ENCODE peak calls at places on chromosomes 13 and 19, in eight cellular contexts. One of them, this sample, is unnamed.

GRCh38 chr13:73451120-73452029 is 392.6 kb downstream of the KLF5 start:
- DNase-seq in A673: no peak
- DNase-seq in adrenal gland: no peak
- DNase-seq in aorta: no peak
- DNase-seq in psoas muscle: no peak
- DNase-seq in CD4-positive, CD25-positive, alpha-beta regulatory T cell: no peak
- DNase-seq in right atrium auricular region: no peak
- DNase-seq in AG04450: no peak
- DNase-seq in this sample: no peak

GRCh38 chr13:74280795-74281490 is 146.7 kb upstream of the KLF12 start:
- DNase-seq in adrenal gland: no peak
- DNase-seq in right atrium auricular region: no peak
- DNase-seq in AG04450: no peak
- DNase-seq in A673: no peak
- DNase-seq in CD4-positive, CD25-positive, alpha-beta regulatory T cell: no peak
- DNase-seq in aorta: no peak
- DNase-seq in psoas muscle: no peak
- DNase-seq in this sample: no peak

GRCh38 chr13:113814435-113814821 is 49.4 kb downstream of the GAS6 start:
- DNase-seq in adrenal gland: no peak
- DNase-seq in aorta: no peak
- DNase-seq in A673: no peak
- DNase-seq in AG04450: no peak
- DNase-seq in right atrium auricular region: no peak
- DNase-seq in psoas muscle: no peak
- DNase-seq in CD4-positive, CD25-positive, alpha-beta regulatory T cell: no peak
- DNase-seq in this sample: no peak

GRCh38 chr13:109293166-109293565 is 493.2 kb downstream of the IRS2 start:
- DNase-seq in AG04450: no peak
- DNase-seq in CD4-positive, CD25-positive, alpha-beta regulatory T cell: no peak
- DNase-seq in aorta: no peak
- DNase-seq in right atrium auricular region: no peak
- DNase-seq in adrenal gland: no peak
- DNase-seq in psoas muscle: no peak
- DNase-seq in A673: no peak
- DNase-seq in this sample: no peak

GRCh38 chr13:98476538-98476966 is 100.4 kb downstream of the STK24 start:
- DNase-seq in adrenal gland: peak; percentile 81
- DNase-seq in aorta: peak; percentile 72
- DNase-seq in A673: peak; percentile 68
- DNase-seq in right atrium auricular region: peak; percentile 77
- DNase-seq in psoas muscle: peak; percentile 69
- DNase-seq in AG04450: no peak
- DNase-seq in CD4-positive, CD25-positive, alpha-beta regulatory T cell: peak; percentile 96
- DNase-seq in this sample: peak; percentile 83

GRCh38 chr13:33205804-33206221 is 79.7 kb downstream of the STARD13 start:
- DNase-seq in right atrium auricular region: no peak
- DNase-seq in A673: peak; percentile 90
- DNase-seq in aorta: no peak
- DNase-seq in psoas muscle: no peak
- DNase-seq in CD4-positive, CD25-positive, alpha-beta regulatory T cell: no peak
- DNase-seq in AG04450: no peak
- DNase-seq in adrenal gland: peak; percentile 83
- DNase-seq in this sample: no peak

GRCh38 chr19:3471954-3472655 is 8.2 kb downstream of the SMIM24 start:
- DNase-seq in aorta: peak; percentile 63
- DNase-seq in right atrium auricular region: no peak
- DNase-seq in A673: peak; percentile 46
- DNase-seq in AG04450: no peak
- DNase-seq in psoas muscle: peak; percentile 56
- DNase-seq in CD4-positive, CD25-positive, alpha-beta regulatory T cell: peak; percentile 23
- DNase-seq in adrenal gland: peak; percentile 62
- DNase-seq in this sample: no peak

GRCh38 chr19:33905937-33906577 is 109.4 kb downstream of the KCTD15 start:
- DNase-seq in AG04450: no peak
- DNase-seq in psoas muscle: peak; percentile 75
- DNase-seq in CD4-positive, CD25-positive, alpha-beta regulatory T cell: no peak
- DNase-seq in A673: no peak
- DNase-seq in right atrium auricular region: peak; percentile 76
- DNase-seq in adrenal gland: peak; percentile 67
- DNase-seq in aorta: peak; percentile 68
- DNase-seq in this sample: peak; percentile 85

GRCh38 chr13:29849731-29850212 is 645 bp downstream of the UBL3 start:
- DNase-seq in psoas muscle: peak; percentile 65
- DNase-seq in CD4-positive, CD25-positive, alpha-beta regulatory T cell: peak; percentile 49
- DNase-seq in adrenal gland: peak; percentile 82
- DNase-seq in right atrium auricular region: peak; percentile 65
- DNase-seq in A673: peak; percentile 55
- DNase-seq in aorta: peak; percentile 78
- DNase-seq in AG04450: no peak
- DNase-seq in this sample: peak; percentile 83

GRCh38 chr13:41150058-41150457 is 17.5 kb upstream of the KBTBD6 start:
- DNase-seq in right atrium auricular region: no peak
- DNase-seq in CD4-positive, CD25-positive, alpha-beta regulatory T cell: no peak
- DNase-seq in adrenal gland: no peak
- DNase-seq in A673: no peak
- DNase-seq in psoas muscle: no peak
- DNase-seq in AG04450: no peak
- DNase-seq in aorta: no peak
- DNase-seq in this sample: peak; percentile 50

GRCh38 chr13:48770372-48770771 is 116.6 kb downstream of the CYSLTR2 start:
- DNase-seq in A673: no peak
- DNase-seq in psoas muscle: no peak
- DNase-seq in adrenal gland: no peak
- DNase-seq in right atrium auricular region: no peak
- DNase-seq in AG04450: no peak
- DNase-seq in aorta: no peak
- DNase-seq in CD4-positive, CD25-positive, alpha-beta regulatory T cell: no peak
- DNase-seq in this sample: no peak
- H3K4me3 ChIP-seq in A673: no peak overlapping the region
- H3K4me3 ChIP-seq in psoas muscle: no peak overlapping the region
- H3K4me3 ChIP-seq in adrenal gland: no peak overlapping the region
- H3K4me3 ChIP-seq in right atrium auricular region: no peak overlapping the region
- H3K4me3 ChIP-seq in AG04450: no peak overlapping the region
- H3K4me3 ChIP-seq in aorta: no peak overlapping the region
- H3K4me3 ChIP-seq in CD4-positive, CD25-positive, alpha-beta regulatory T cell: no peak overlapping the region
- H3K4me3 ChIP-seq in this sample: no peak overlapping the region

GRCh38 chr19:13298565-13299481 is 148.6 kb downstream of the IER2 start:
- DNase-seq in CD4-positive, CD25-positive, alpha-beta regulatory T cell: no peak
- DNase-seq in adrenal gland: no peak
- DNase-seq in psoas muscle: no peak
- DNase-seq in right atrium auricular region: no peak
- DNase-seq in aorta: no peak
- DNase-seq in AG04450: no peak
- DNase-seq in A673: no peak
- DNase-seq in this sample: no peak
- H3K4me3 ChIP-seq in CD4-positive, CD25-positive, alpha-beta regulatory T cell: no peak overlapping the region
- H3K4me3 ChIP-seq in adrenal gland: no peak overlapping the region
- H3K4me3 ChIP-seq in psoas muscle: peak overlapping the region; percentile 36
- H3K4me3 ChIP-seq in right atrium auricular region: no peak overlapping the region
- H3K4me3 ChIP-seq in aorta: no peak overlapping the region
- H3K4me3 ChIP-seq in AG04450: peak overlapping the region; percentile 7
- H3K4me3 ChIP-seq in A673: no peak overlapping the region
- H3K4me3 ChIP-seq in this sample: no peak overlapping the region

DNA sequence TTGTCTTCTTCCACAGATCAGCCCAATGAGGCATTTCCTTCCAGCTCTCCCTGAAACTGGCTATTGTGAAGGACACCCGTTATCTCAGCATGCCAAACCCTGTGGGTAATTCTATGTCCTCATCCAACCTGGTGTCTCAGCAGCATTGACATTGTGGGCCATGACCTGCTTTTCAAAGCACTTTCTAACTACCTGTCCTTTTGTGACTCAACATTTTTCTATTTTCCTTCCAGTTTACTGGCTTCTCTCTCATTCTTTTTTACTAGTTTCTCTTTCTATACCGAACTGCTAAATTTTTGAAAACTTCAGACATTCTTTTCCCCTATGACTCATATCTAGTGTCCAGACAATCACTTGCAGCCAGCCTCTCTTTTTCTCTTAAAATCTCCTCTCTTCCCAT is 136.4 kb upstream of the HTR2A start:
- DNase-seq in right atrium auricular region: no peak
- DNase-seq in aorta: no peak
- DNase-seq in AG04450: no peak
- DNase-seq in A673: no peak
- DNase-seq in psoas muscle: no peak
- DNase-seq in adrenal gland: peak; percentile 68
- DNase-seq in CD4-positive, CD25-positive, alpha-beta regulatory T cell: no peak
- DNase-seq in this sample: peak; percentile 26
- H3K4me3 ChIP-seq in right atrium auricular region: no peak overlapping the region
- H3K4me3 ChIP-seq in aorta: no peak overlapping the region
- H3K4me3 ChIP-seq in AG04450: peak overlapping the region; percentile 44
- H3K4me3 ChIP-seq in A673: no peak overlapping the region
- H3K4me3 ChIP-seq in psoas muscle: no peak overlapping the region
- H3K4me3 ChIP-seq in adrenal gland: no peak overlapping the region
- H3K4me3 ChIP-seq in CD4-positive, CD25-positive, alpha-beta regulatory T cell: no peak overlapping the region
- H3K4me3 ChIP-seq in this sample: no peak overlapping the region

DNA sequence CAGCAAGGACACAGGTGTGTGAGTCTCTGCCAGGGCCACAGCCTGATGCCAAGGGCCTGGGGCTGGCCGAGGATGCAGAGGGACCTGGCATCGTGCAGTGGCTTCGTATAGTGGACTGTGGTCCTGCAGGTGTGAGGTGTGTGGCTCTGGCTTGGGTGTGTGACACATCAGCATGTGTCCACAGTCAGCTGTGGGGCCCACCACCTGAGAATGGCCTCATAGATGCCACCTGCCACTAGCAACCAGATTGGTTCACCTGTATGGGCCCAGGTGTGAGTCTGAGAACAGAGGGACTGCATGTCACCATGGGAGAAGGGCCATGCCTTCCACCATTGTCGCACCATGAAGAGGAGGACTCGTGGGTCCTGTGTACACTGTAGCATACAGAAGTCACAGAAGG is 2.4 kb downstream of the PPP1R14A start:
- DNase-seq in psoas muscle: no peak
- DNase-seq in AG04450: no peak
- DNase-seq in aorta: no peak
- DNase-seq in adrenal gland: no peak
- DNase-seq in CD4-positive, CD25-positive, alpha-beta regulatory T cell: no peak
- DNase-seq in right atrium auricular region: no peak
- DNase-seq in A673: no peak
- DNase-seq in this sample: no peak
- H3K4me3 ChIP-seq in psoas muscle: peak overlapping the region; percentile 61
- H3K4me3 ChIP-seq in AG04450: no peak overlapping the region
- H3K4me3 ChIP-seq in aorta: peak overlapping the region; percentile 0
- H3K4me3 ChIP-seq in adrenal gland: no peak overlapping the region
- H3K4me3 ChIP-seq in CD4-positive, CD25-positive, alpha-beta regulatory T cell: no peak overlapping the region
- H3K4me3 ChIP-seq in right atrium auricular region: no peak overlapping the region
- H3K4me3 ChIP-seq in A673: no peak overlapping the region
- H3K4me3 ChIP-seq in this sample: no peak overlapping the region

GRCh38 chr13:86792153-86792651 is 879.0 kb upstream of the SLITRK5 start:
- DNase-seq in right atrium auricular region: no peak
- DNase-seq in CD4-positive, CD25-positive, alpha-beta regulatory T cell: no peak
- DNase-seq in aorta: no peak
- DNase-seq in A673: no peak
- DNase-seq in adrenal gland: no peak
- DNase-seq in psoas muscle: no peak
- DNase-seq in AG04450: no peak
- DNase-seq in this sample: no peak

GRCh38 chr13:86788624-86789023 is 882.5 kb upstream of the SLITRK5 start:
- DNase-seq in psoas muscle: no peak
- DNase-seq in CD4-positive, CD25-positive, alpha-beta regulatory T cell: no peak
- DNase-seq in right atrium auricular region: no peak
- DNase-seq in aorta: no peak
- DNase-seq in AG04450: no peak
- DNase-seq in A673: no peak
- DNase-seq in adrenal gland: no peak
- DNase-seq in this sample: no peak
- H3K4me3 ChIP-seq in psoas muscle: no peak overlapping the region
- H3K4me3 ChIP-seq in CD4-positive, CD25-positive, alpha-beta regulatory T cell: no peak overlapping the region
- H3K4me3 ChIP-seq in right atrium auricular region: no peak overlapping the region
- H3K4me3 ChIP-seq in aorta: no peak overlapping the region
- H3K4me3 ChIP-seq in AG04450: no peak overlapping the region
- H3K4me3 ChIP-seq in A673: no peak overlapping the region
- H3K4me3 ChIP-seq in adrenal gland: no peak overlapping the region
- H3K4me3 ChIP-seq in this sample: no peak overlapping the region

GRCh38 chr19:41553804-41554203 is 22.2 kb upstream of the CEACAM21 start:
- DNase-seq in adrenal gland: no peak
- DNase-seq in aorta: no peak
- DNase-seq in CD4-positive, CD25-positive, alpha-beta regulatory T cell: no peak
- DNase-seq in A673: no peak
- DNase-seq in right atrium auricular region: no peak
- DNase-seq in AG04450: no peak
- DNase-seq in psoas muscle: no peak
- DNase-seq in this sample: no peak

GRCh38 chr19:41551711-41552110 is 24.3 kb upstream of the CEACAM21 start:
- DNase-seq in right atrium auricular region: no peak
- DNase-seq in aorta: no peak
- DNase-seq in adrenal gland: no peak
- DNase-seq in CD4-positive, CD25-positive, alpha-beta regulatory T cell: no peak
- DNase-seq in A673: no peak
- DNase-seq in AG04450: no peak
- DNase-seq in psoas muscle: no peak
- DNase-seq in this sample: no peak

GRCh38 chr19:41551212-41551610 is 24.8 kb upstream of the CEACAM21 start:
- DNase-seq in adrenal gland: no peak
- DNase-seq in AG04450: no peak
- DNase-seq in CD4-positive, CD25-positive, alpha-beta regulatory T cell: no peak
- DNase-seq in psoas muscle: no peak
- DNase-seq in right atrium auricular region: no peak
- DNase-seq in aorta: no peak
- DNase-seq in A673: no peak
- DNase-seq in this sample: no peak

GRCh38 chr19:41554902-41555301 is 21.1 kb upstream of the CEACAM21 start:
- DNase-seq in aorta: no peak
- DNase-seq in AG04450: no peak
- DNase-seq in psoas muscle: no peak
- DNase-seq in adrenal gland: no peak
- DNase-seq in CD4-positive, CD25-positive, alpha-beta regulatory T cell: peak; percentile 91
- DNase-seq in A673: no peak
- DNase-seq in right atrium auricular region: peak; percentile 38
- DNase-seq in this sample: no peak

DNA sequence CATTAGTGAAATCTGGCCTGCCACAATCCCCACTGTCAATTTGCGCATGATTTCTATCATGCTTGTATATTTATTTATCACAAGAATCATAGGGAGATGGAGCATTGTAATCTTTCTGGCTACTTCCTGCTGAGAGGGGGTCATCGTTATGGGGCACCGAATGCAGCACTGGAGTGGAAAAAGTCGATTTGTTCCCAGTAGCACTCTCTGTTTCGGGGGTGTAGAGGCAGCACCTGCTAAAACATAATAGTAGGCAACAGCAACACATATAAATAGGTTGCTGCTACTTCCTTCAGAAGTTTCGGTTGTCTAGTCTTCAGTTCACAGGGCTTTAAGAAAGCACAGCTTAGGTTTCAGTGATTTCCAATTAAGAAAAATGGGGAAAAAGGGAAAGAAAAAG is 23.4 kb upstream of the CEACAM21 start:
- DNase-seq in right atrium auricular region: no peak
- DNase-seq in adrenal gland: no peak
- DNase-seq in AG04450: no peak
- DNase-seq in A673: no peak
- DNase-seq in psoas muscle: no peak
- DNase-seq in aorta: no peak
- DNase-seq in CD4-positive, CD25-positive, alpha-beta regulatory T cell: peak; percentile 68
- DNase-seq in this sample: no peak
- H3K4me3 ChIP-seq in right atrium auricular region: no peak overlapping the region
- H3K4me3 ChIP-seq in adrenal gland: no peak overlapping the region
- H3K4me3 ChIP-seq in AG04450: no peak overlapping the region
- H3K4me3 ChIP-seq in A673: no peak overlapping the region
- H3K4me3 ChIP-seq in psoas muscle: no peak overlapping the region
- H3K4me3 ChIP-seq in aorta: no peak overlapping the region
- H3K4me3 ChIP-seq in CD4-positive, CD25-positive, alpha-beta regulatory T cell: peak overlapping the region; percentile 100
- H3K4me3 ChIP-seq in this sample: no peak overlapping the region

This sample was measured in epithelial cell of esophagus.